ENCODE peak calls at places on chromosome 13, in four cellular contexts. One of them, this sample, is unnamed.

GRCh38 chr13:83881031-83881727 is 1.1 kb downstream of the SLITRK1 start:
- DNase-seq in fibroblast of the aortic adventitia: no peak
- DNase-seq in AG09309: no peak
- DNase-seq in IMR-90: no peak
- DNase-seq in this sample: no peak

GRCh38 chr13:47233734-47234133 is 336.9 kb upstream of the HTR2A start:
- DNase-seq in fibroblast of the aortic adventitia: peak; percentile 38
- DNase-seq in AG09309: no peak
- DNase-seq in IMR-90: no peak
- DNase-seq in this sample: no peak

GRCh38 chr13:102584423-102584822 is 12.4 kb upstream of the TPP2 start:
- DNase-seq in fibroblast of the aortic adventitia: no peak
- DNase-seq in AG09309: no peak
- DNase-seq in IMR-90: no peak
- DNase-seq in this sample: no peak

GRCh38 chr13:45873491-45874360 is 22.2 kb upstream of the SIAH3 start:
- DNase-seq in fibroblast of the aortic adventitia: peak; percentile 40
- DNase-seq in AG09309: no peak
- DNase-seq in IMR-90: no peak
- DNase-seq in this sample: peak; percentile 46

GRCh38 chr13:109012115-109012514 is 382.7 kb downstream of the MYO16 start:
- DNase-seq in fibroblast of the aortic adventitia: no peak
- DNase-seq in AG09309: no peak
- DNase-seq in IMR-90: no peak
- DNase-seq in this sample: no peak

GRCh38 chr13:99572131-99572530 is 70.9 kb downstream of the TM9SF2 start:
- DNase-seq in fibroblast of the aortic adventitia: no peak
- DNase-seq in AG09309: peak; percentile 67
- DNase-seq in IMR-90: peak; percentile 4
- DNase-seq in this sample: peak; percentile 32

GRCh38 chr13:35923347-35923746 is 207.8 kb downstream of the DCLK1 start:
- DNase-seq in fibroblast of the aortic adventitia: peak; percentile 55
- DNase-seq in AG09309: no peak
- DNase-seq in IMR-90: peak; percentile 68
- DNase-seq in this sample: peak; percentile 32

GRCh38 chr13:46006688-46007452 is 45.7 kb downstream of the ZC3H13 start:
- DNase-seq in fibroblast of the aortic adventitia: no peak
- DNase-seq in AG09309: no peak
- DNase-seq in IMR-90: peak; percentile 4
- DNase-seq in this sample: peak; percentile 18

GRCh38 chr13:94701313-94702180 is 10.8 kb downstream of the SOX21 start:
- DNase-seq in fibroblast of the aortic adventitia: no peak
- DNase-seq in AG09309: no peak
- DNase-seq in IMR-90: no peak
- DNase-seq in this sample: no peak

GRCh38 chr13:30113531-30113930 is 193.8 kb downstream of the KATNAL1 start:
- DNase-seq in fibroblast of the aortic adventitia: peak; percentile 39
- DNase-seq in AG09309: no peak
- DNase-seq in IMR-90: no peak
- DNase-seq in this sample: no peak

GRCh38 chr13:30112602-30113435 is 194.5 kb downstream of the KATNAL1 start:
- DNase-seq in fibroblast of the aortic adventitia: peak; percentile 96
- DNase-seq in AG09309: peak; percentile 92
- DNase-seq in IMR-90: peak; percentile 85
- DNase-seq in this sample: peak; percentile 95

GRCh38 chr13:30110301-30111070 is 196.9 kb downstream of the KATNAL1 start:
- DNase-seq in fibroblast of the aortic adventitia: peak; percentile 44
- DNase-seq in AG09309: no peak
- DNase-seq in IMR-90: no peak
- DNase-seq in this sample: no peak

GRCh38 chr13:30109471-30110135 is 197.7 kb downstream of the KATNAL1 start:
- DNase-seq in fibroblast of the aortic adventitia: no peak
- DNase-seq in AG09309: no peak
- DNase-seq in IMR-90: no peak
- DNase-seq in this sample: no peak

GRCh38 chr13:30111810-30112209 is 195.5 kb downstream of the KATNAL1 start:
- DNase-seq in fibroblast of the aortic adventitia: no peak
- DNase-seq in AG09309: no peak
- DNase-seq in IMR-90: no peak
- DNase-seq in this sample: no peak
- TF ChIP-seq CTCF in fibroblast of the aortic adventitia: peak; percentile 34
- TF ChIP-seq CTCF in AG09309: peak; percentile 24
- TF ChIP-seq CTCF in IMR-90: peak; percentile 39
- TF ChIP-seq CTCF in this sample: peak; percentile 37

GRCh38 chr13:51841732-51842131 is 3.2 kb downstream of the TMEM272 start:
- DNase-seq in fibroblast of the aortic adventitia: no peak
- DNase-seq in AG09309: no peak
- DNase-seq in IMR-90: no peak
- DNase-seq in this sample: no peak

GRCh38 chr13:51845574-51846318 is 769 bp upstream of the TMEM272 start:
- DNase-seq in fibroblast of the aortic adventitia: no peak
- DNase-seq in AG09309: no peak
- DNase-seq in IMR-90: no peak
- DNase-seq in this sample: no peak

GRCh38 chr13:51843529-51843928 is 1.4 kb downstream of the TMEM272 start:
- DNase-seq in fibroblast of the aortic adventitia: no peak
- DNase-seq in AG09309: no peak
- DNase-seq in IMR-90: no peak
- DNase-seq in this sample: no peak

GRCh38 chr13:51846756-51847155 is 1.8 kb upstream of the TMEM272 start:
- DNase-seq in fibroblast of the aortic adventitia: no peak
- DNase-seq in AG09309: no peak
- DNase-seq in IMR-90: peak; percentile 11
- DNase-seq in this sample: no peak

GRCh38 chr13:51844862-51845573 is at the start of gene TMEM272:
- DNase-seq in fibroblast of the aortic adventitia: peak; percentile 22
- DNase-seq in AG09309: no peak
- DNase-seq in IMR-90: peak; percentile 11
- DNase-seq in this sample: peak; percentile 41
- H3K4me3 ChIP-seq in fibroblast of the aortic adventitia: no peak within 1 kb of the TSS
- H3K4me3 ChIP-seq in AG09309: no peak within 1 kb of the TSS
- H3K4me3 ChIP-seq in IMR-90: no peak within 1 kb of the TSS
- H3K4me3 ChIP-seq in this sample: no peak within 1 kb of the TSS

DNA sequence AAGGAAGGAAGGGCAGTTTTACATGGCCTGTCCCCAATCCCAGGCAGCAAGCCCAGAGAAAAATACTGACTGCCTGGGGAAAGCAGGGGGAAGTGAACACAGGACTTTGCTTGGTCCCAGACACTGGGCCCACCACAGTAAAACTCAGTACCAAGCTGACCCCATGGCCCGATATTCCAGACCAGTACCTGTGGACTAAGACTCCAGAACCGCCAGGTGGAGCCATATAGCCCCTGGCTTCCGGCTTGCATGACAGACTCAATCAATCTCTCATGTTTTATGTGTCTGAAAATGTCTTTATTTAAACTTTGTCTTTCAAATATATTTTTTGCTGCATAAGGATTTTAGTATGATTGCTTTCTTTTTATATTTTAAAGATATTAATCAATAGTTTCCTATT is 767.9 kb upstream of the SLITRK6 start:
- DNase-seq in fibroblast of the aortic adventitia: no peak
- DNase-seq in AG09309: no peak
- DNase-seq in IMR-90: no peak
- DNase-seq in this sample: no peak
- TF ChIP-seq CTCF in fibroblast of the aortic adventitia: no peak
- TF ChIP-seq CTCF in AG09309: no peak
- TF ChIP-seq CTCF in IMR-90: no peak
- TF ChIP-seq CTCF in this sample: no peak

GRCh38 chr13:80399340-80400163 is 58.6 kb upstream of the SPRY2 start:
- DNase-seq in fibroblast of the aortic adventitia: no peak
- DNase-seq in AG09309: no peak
- DNase-seq in IMR-90: no peak
- DNase-seq in this sample: no peak

GRCh38 chr13:80400164-80400767 is 59.3 kb upstream of the SPRY2 start:
- DNase-seq in fibroblast of the aortic adventitia: no peak
- DNase-seq in AG09309: no peak
- DNase-seq in IMR-90: no peak
- DNase-seq in this sample: no peak

GRCh38 chr13:80400834-80401450 is 60.0 kb upstream of the SPRY2 start:
- DNase-seq in fibroblast of the aortic adventitia: no peak
- DNase-seq in AG09309: no peak
- DNase-seq in IMR-90: no peak
- DNase-seq in this sample: no peak
- H3K4me3 ChIP-seq in fibroblast of the aortic adventitia: no peak overlapping the region
- H3K4me3 ChIP-seq in AG09309: no peak overlapping the region
- H3K4me3 ChIP-seq in IMR-90: no peak overlapping the region
- H3K4me3 ChIP-seq in this sample: no peak overlapping the region

GRCh38 chr13:76025392-76025791 is 389.3 kb downstream of the LMO7 start:
- DNase-seq in fibroblast of the aortic adventitia: no peak
- DNase-seq in AG09309: no peak
- DNase-seq in IMR-90: no peak
- DNase-seq in this sample: no peak

GRCh38 chr13:76027131-76027530 is 391.0 kb downstream of the LMO7 start:
- DNase-seq in fibroblast of the aortic adventitia: no peak
- DNase-seq in AG09309: no peak
- DNase-seq in IMR-90: no peak
- DNase-seq in this sample: no peak

GRCh38 chr13:76024151-76024550 is 388.0 kb downstream of the LMO7 start:
- DNase-seq in fibroblast of the aortic adventitia: no peak
- DNase-seq in AG09309: no peak
- DNase-seq in IMR-90: no peak
- DNase-seq in this sample: no peak

GRCh38 chr13:76023644-76024043 is 387.5 kb downstream of the LMO7 start:
- DNase-seq in fibroblast of the aortic adventitia: no peak
- DNase-seq in AG09309: no peak
- DNase-seq in IMR-90: peak; percentile 48
- DNase-seq in this sample: no peak

DNA sequence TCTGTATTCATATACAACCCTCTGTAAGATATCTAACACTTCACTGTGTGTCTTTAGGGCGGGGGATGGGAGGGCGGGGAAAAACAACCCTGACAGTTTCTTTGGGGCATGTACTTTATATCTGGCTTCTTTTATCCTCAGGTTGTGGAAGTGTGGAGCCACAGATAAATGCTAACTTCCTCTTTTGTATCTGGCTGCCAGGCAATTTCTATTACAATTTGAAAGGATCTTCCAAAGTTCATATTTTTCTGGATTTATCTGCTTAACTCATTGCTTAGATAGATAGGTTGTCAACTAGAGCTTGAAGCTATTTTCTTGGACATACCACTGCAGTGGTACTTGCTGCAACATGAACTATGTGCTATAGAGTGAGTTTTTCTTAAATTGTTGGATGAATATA is 393.0 kb downstream of the LMO7 start:
- DNase-seq in fibroblast of the aortic adventitia: no peak
- DNase-seq in AG09309: no peak
- DNase-seq in IMR-90: no peak
- DNase-seq in this sample: no peak
- TF ChIP-seq CTCF in fibroblast of the aortic adventitia: no peak
- TF ChIP-seq CTCF in AG09309: no peak
- TF ChIP-seq CTCF in IMR-90: no peak
- TF ChIP-seq CTCF in this sample: no peak

GRCh38 chr13:75296651-75297050 is 185.3 kb downstream of the TBC1D4 start:
- DNase-seq in fibroblast of the aortic adventitia: no peak
- DNase-seq in AG09309: no peak
- DNase-seq in IMR-90: no peak
- DNase-seq in this sample: no peak
- H3K4me3 ChIP-seq in fibroblast of the aortic adventitia: no peak overlapping the region
- H3K4me3 ChIP-seq in AG09309: no peak overlapping the region
- H3K4me3 ChIP-seq in IMR-90: no peak overlapping the region
- H3K4me3 ChIP-seq in this sample: no peak overlapping the region

This sample was measured in cardiac fibroblast.